ENCODE peak calls at places on chromosomes 3 and 15, in seven cellular contexts. Z, X, E, B, Q, P and D are unnamed samples.

GRCh38 chr15:35751421-35752133 is 205.6 kb upstream of the DPH6 start:
- DNase-seq in Z (peak), X (peak), E (peak), B (peak), Q (peak), P (peak), D (peak)

GRCh38 chr3:134031620-134031915 is 1.8 kb upstream of the SLCO2A1 start:
- DNase-seq in Z (no peak), X (no peak), E (no peak), B (no peak), Q (no peak), P (no peak), D (no peak)

GRCh38 chr3:34235096-34235495 is 436.7 kb downstream of the PDCD6IP start:
- DNase-seq in Z (no peak), X (no peak), E (no peak), B (no peak), Q (no peak), P (no peak), D (no peak)

GRCh38 chr15:40055576-40056293 is 16.8 kb upstream of the SRP14 start:
- DNase-seq in Z (no peak), X (no peak), E (peak), B (no peak), Q (no peak), P (no peak), D (peak)

GRCh38 chr3:72210248-72210647 is 425.3 kb upstream of the PROK2 start:
- DNase-seq in Z (no peak), X (no peak), E (no peak), B (no peak), Q (no peak), P (no peak), D (no peak)

GRCh38 chr3:186281172-186281571 is 80.9 kb downstream of the DGKG start:
- DNase-seq in Z (no peak), X (no peak), E (no peak), B (no peak), Q (no peak), P (no peak), D (no peak)

GRCh38 chr3:70736009-70736408 is 423.6 kb upstream of the MDFIC2 start:
- DNase-seq in Z (no peak), X (no peak), E (no peak), B (no peak), Q (no peak), P (no peak), D (peak)

GRCh38 chr3:119346076-119346496 is 51.9 kb downstream of the ARHGAP31 start:
- DNase-seq in Z (no peak), X (no peak), E (no peak), B (no peak), Q (no peak), P (no peak), D (no peak)

GRCh38 chr15:81407679-81408078 is 33.7 kb upstream of the TMC3 start:
- DNase-seq in Z (no peak), X (no peak), E (no peak), B (no peak), Q (no peak), P (no peak), D (no peak)

DNA sequence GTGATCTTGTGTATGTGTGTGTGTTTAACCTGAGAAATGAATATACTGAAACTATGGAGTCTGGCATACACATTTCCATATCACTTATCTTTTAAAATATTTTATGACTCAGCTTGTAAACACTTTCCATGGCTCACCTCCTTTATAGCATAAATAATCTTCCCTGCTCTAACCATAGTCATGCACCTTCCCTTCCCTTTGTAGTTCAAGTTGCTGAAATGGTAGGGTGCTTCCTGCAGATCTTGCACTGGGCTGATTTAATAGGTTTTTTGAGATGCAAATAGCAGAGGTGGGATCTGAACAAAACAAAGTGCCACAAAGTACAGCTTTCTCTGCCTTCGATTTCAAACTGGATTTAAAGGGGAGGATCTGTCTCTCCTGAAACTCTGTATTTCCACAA is 712.7 kb upstream of the LMCD1 start:
- DNase-seq in Z (no peak), X (no peak), E (no peak), B (no peak), Q (no peak), P (no peak), D (no peak)
- TF ChIP-seq JUND in Z (no peak), X (no peak), E (no peak), B (no peak), Q (no peak), P (no peak), D (no peak)

GRCh38 chr15:68382286-68383007 is 49.5 kb downstream of the ITGA11 start:
- DNase-seq in Z (no peak), X (no peak), E (no peak), B (no peak), Q (no peak), P (no peak), D (no peak)
- TF ChIP-seq JUND in Z (no peak), X (no peak), E (no peak), B (no peak), Q (no peak), P (no peak), D (no peak)

DNA sequence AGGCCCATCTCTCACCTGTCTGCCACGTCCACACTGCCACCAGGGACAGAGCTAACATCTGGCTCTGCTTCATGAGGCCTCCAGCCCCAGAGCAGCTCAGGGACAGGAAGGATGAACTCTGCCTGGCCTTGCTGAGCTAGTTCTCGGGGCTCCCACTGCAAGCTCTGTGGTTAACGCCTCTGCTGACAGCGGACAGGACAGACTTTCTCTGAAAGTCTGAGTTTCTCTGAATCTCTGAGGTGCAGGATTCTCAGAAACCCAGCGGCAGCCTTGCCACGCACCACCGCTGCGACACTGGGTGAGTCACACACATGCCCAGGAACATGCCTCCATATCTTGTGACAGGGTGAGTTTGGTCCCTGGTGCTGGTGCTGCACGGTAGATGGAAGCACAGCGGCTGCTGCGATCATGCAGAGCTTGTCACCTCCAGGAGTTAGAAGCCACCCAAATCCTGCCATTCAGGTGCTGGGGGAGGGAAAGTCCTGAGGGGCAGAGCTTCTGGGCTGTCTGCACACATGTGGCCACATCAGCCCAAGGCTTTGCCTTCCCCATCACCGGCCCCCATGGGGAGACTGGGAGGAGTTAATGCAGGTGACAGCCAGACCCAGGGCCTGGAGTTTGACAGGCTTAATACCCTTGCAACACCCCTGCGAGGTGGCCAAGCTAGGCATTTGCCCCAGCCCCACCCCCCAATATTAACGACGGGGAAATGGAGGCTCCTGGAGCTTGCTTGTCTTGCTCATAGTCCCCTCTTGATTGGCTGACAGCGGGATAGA is 267.0 kb downstream of the PLCL2 start:
- DNase-seq in Z (no peak), X (peak), E (no peak), B (no peak), Q (no peak), P (no peak), D (no peak)
- TF ChIP-seq JUND in Z (no peak), X (peak), E (no peak), B (no peak), Q (no peak), P (peak), D (no peak)

GRCh38 chr15:60070838-60071493 is 66.9 kb downstream of the FOXB1 start:
- DNase-seq in Z (no peak), X (no peak), E (no peak), B (no peak), Q (no peak), P (no peak), D (no peak)
- TF ChIP-seq JUND in Z (no peak), X (no peak), E (peak), B (no peak), Q (no peak), P (no peak), D (no peak)

GRCh38 chr3:109018828-109019227 is 65.1 kb upstream of the GUCA1C start:
- DNase-seq in Z (no peak), X (no peak), E (no peak), B (peak), Q (no peak), P (no peak), D (peak)
- TF ChIP-seq JUND in Z (no peak), X (no peak), E (no peak), B (no peak), Q (no peak), P (no peak), D (no peak)

GRCh38 chr3:131630812-131631211 is 128.0 kb upstream of the MRPL3 start:
- DNase-seq in Z (no peak), X (no peak), E (no peak), B (no peak), Q (no peak), P (no peak), D (no peak)

DNA sequence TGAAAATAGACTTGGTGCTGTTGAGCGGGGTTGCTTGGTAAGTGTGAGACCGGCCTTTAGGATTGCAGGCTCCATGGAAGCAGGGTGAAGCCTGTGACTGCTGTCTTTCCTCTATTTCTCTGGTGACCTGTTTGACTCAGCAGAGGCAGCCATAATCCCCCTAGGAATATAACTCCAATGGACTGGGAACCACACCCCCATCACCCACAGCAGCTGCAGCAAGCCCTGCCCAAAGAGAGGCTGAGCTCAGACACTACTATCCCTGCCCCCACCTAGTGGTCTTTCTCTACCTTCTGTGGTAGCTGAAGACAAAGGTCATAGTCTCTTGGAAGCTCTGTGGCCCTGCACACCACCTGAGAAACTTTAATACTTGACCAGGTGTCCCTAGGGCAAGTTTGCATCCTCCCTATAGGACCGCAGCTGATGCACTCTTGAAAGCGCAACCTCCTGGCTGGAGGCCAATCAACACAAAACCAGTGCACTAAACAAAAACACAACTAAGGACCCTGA is 133.6 kb upstream of the MRPL3 start:
- DNase-seq in Z (no peak), X (no peak), E (no peak), B (no peak), Q (no peak), P (no peak), D (no peak)
- TF ChIP-seq JUND in Z (no peak), X (no peak), E (no peak), B (no peak), Q (no peak), P (no peak), D (no peak)